ENCODE peak calls at places on chromosome 6, in five cellular contexts. One of them, this sample, is unnamed.

GRCh38 chr6:3280866-3281465 is 22.2 kb downstream of the PSMG4 start:
- DNase-seq in heart left ventricle: no peak
- DNase-seq in B cell: no peak
- DNase-seq in upper lobe of left lung: peak; percentile 9
- DNase-seq in OCI-LY7: no peak
- DNase-seq in this sample: no peak

GRCh38 chr6:119119989-119120388 is 41.5 kb upstream of the FAM184A start:
- DNase-seq in heart left ventricle: no peak
- DNase-seq in B cell: no peak
- DNase-seq in upper lobe of left lung: no peak
- DNase-seq in OCI-LY7: no peak
- DNase-seq in this sample: no peak

GRCh38 chr6:10080561-10080960 is 334.3 kb downstream of the TFAP2A start:
- DNase-seq in heart left ventricle: no peak
- DNase-seq in B cell: no peak
- DNase-seq in upper lobe of left lung: no peak
- DNase-seq in OCI-LY7: no peak
- DNase-seq in this sample: no peak

GRCh38 chr6:101163611-101164010 is 229.9 kb upstream of the GRIK2 start:
- DNase-seq in heart left ventricle: no peak
- DNase-seq in B cell: no peak
- DNase-seq in upper lobe of left lung: no peak
- DNase-seq in OCI-LY7: no peak
- DNase-seq in this sample: no peak

GRCh38 chr6:158622545-158623190 is 21.9 kb downstream of the DYNLT1 start:
- DNase-seq in heart left ventricle: no peak
- DNase-seq in B cell: no peak
- DNase-seq in upper lobe of left lung: no peak
- DNase-seq in OCI-LY7: no peak
- DNase-seq in this sample: no peak

GRCh38 chr6:38142178-38142902 is 322.8 kb downstream of the ZFAND3 start:
- DNase-seq in heart left ventricle: no peak
- DNase-seq in B cell: no peak
- DNase-seq in upper lobe of left lung: no peak
- DNase-seq in OCI-LY7: no peak
- DNase-seq in this sample: no peak

GRCh38 chr6:148342146-148343027 is at the start of gene SASH1:
- DNase-seq in heart left ventricle: peak; percentile 73
- DNase-seq in B cell: no peak
- DNase-seq in upper lobe of left lung: peak; percentile 63
- DNase-seq in OCI-LY7: no peak
- DNase-seq in this sample: peak; percentile 63

GRCh38 chr6:133083248-133083967 is 157.7 kb upstream of the EYA4 start:
- DNase-seq in heart left ventricle: no peak
- DNase-seq in B cell: no peak
- DNase-seq in upper lobe of left lung: no peak
- DNase-seq in OCI-LY7: no peak
- DNase-seq in this sample: no peak

GRCh38 chr6:45375449-45375848 is 2.3 kb downstream of the SUPT3H start:
- DNase-seq in heart left ventricle: no peak
- DNase-seq in B cell: no peak
- DNase-seq in upper lobe of left lung: no peak
- DNase-seq in OCI-LY7: no peak
- DNase-seq in this sample: no peak

GRCh38 chr6:118537579-118537978 is 10.5 kb upstream of the PLN start:
- DNase-seq in heart left ventricle: no peak
- DNase-seq in B cell: no peak
- DNase-seq in upper lobe of left lung: no peak
- DNase-seq in OCI-LY7: no peak
- DNase-seq in this sample: no peak

GRCh38 chr6:89501239-89501638 is 68.3 kb downstream of the ANKRD6 start:
- DNase-seq in heart left ventricle: no peak
- DNase-seq in B cell: no peak
- DNase-seq in upper lobe of left lung: no peak
- DNase-seq in OCI-LY7: no peak
- DNase-seq in this sample: no peak

GRCh38 chr6:148747493-148748160 is 797 bp downstream of the UST start:
- DNase-seq in heart left ventricle: peak; percentile 29
- DNase-seq in B cell: peak; percentile 79
- DNase-seq in upper lobe of left lung: peak; percentile 64
- DNase-seq in OCI-LY7: peak; percentile 65
- DNase-seq in this sample: peak; percentile 32

GRCh38 chr6:84688187-84688878 is 76.1 kb downstream of the TBX18 start:
- DNase-seq in heart left ventricle: no peak
- DNase-seq in B cell: no peak
- DNase-seq in upper lobe of left lung: no peak
- DNase-seq in OCI-LY7: no peak
- DNase-seq in this sample: no peak

GRCh38 chr6:142482249-142482648 is 180.4 kb downstream of the ADGRG6 start:
- DNase-seq in heart left ventricle: no peak
- DNase-seq in B cell: no peak
- DNase-seq in upper lobe of left lung: no peak
- DNase-seq in OCI-LY7: no peak
- DNase-seq in this sample: no peak

GRCh38 chr6:79947191-79948173 is at the start of gene ELOVL4:
- DNase-seq in heart left ventricle: peak; percentile 52
- DNase-seq in B cell: peak; percentile 38
- DNase-seq in upper lobe of left lung: no peak
- DNase-seq in OCI-LY7: no peak
- DNase-seq in this sample: peak; percentile 56

GRCh38 chr6:45533394-45533793 is 155.7 kb upstream of the SUPT3H start:
- DNase-seq in heart left ventricle: no peak
- DNase-seq in B cell: no peak
- DNase-seq in upper lobe of left lung: no peak
- DNase-seq in OCI-LY7: no peak
- DNase-seq in this sample: no peak

GRCh38 chr6:25302677-25303128 is 23.5 kb downstream of the CARMIL1 start:
- DNase-seq in heart left ventricle: no peak
- DNase-seq in B cell: no peak
- DNase-seq in upper lobe of left lung: no peak
- DNase-seq in OCI-LY7: no peak
- DNase-seq in this sample: peak; percentile 14

GRCh38 chr6:144151010-144151727 is 852 bp downstream of the STX11 start:
- DNase-seq in heart left ventricle: no peak
- DNase-seq in B cell: peak; percentile 40
- DNase-seq in upper lobe of left lung: peak; percentile 66
- DNase-seq in OCI-LY7: peak; percentile 5
- DNase-seq in this sample: no peak

GRCh38 chr6:44494011-44494501 is 106.5 kb downstream of the CDC5L start:
- DNase-seq in heart left ventricle: no peak
- DNase-seq in B cell: no peak
- DNase-seq in upper lobe of left lung: peak; percentile 13
- DNase-seq in OCI-LY7: no peak
- DNase-seq in this sample: no peak

GRCh38 chr6:43972915-43973304 is 154.3 kb downstream of the MRPL14 start:
- DNase-seq in heart left ventricle: peak; percentile 93
- DNase-seq in B cell: no peak
- DNase-seq in upper lobe of left lung: peak; percentile 71
- DNase-seq in OCI-LY7: no peak
- DNase-seq in this sample: no peak

GRCh38 chr6:165245287-165245686 is 64.1 kb downstream of the C6orf118 start:
- DNase-seq in heart left ventricle: no peak
- DNase-seq in B cell: no peak
- DNase-seq in upper lobe of left lung: no peak
- DNase-seq in OCI-LY7: peak; percentile 1
- DNase-seq in this sample: no peak

DNA sequence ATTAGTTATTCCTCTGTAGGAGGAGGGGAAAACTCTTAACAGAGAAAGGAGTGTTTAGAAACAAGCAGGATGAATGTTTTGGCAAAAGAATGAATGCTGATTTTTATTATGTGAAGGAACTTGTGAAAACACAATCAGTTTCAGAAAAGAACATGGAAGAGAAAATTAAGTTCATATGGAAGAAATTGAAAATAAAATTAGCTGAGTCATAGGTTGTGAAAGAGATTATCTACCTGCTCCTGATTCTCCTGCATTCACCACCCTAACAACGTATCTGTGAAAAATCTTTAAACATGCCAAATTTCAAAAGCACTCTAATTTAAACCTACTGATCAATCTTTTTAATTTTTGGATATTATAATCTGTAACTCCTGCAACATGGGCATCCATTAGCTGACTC is 227.3 kb upstream of the RSPO3 start:
- DNase-seq in heart left ventricle: no peak
- DNase-seq in B cell: no peak
- DNase-seq in upper lobe of left lung: no peak
- DNase-seq in OCI-LY7: no peak
- DNase-seq in this sample: no peak
- TF ChIP-seq CTCF in heart left ventricle: no peak
- TF ChIP-seq CTCF in B cell: no peak
- TF ChIP-seq CTCF in upper lobe of left lung: no peak
- TF ChIP-seq CTCF in OCI-LY7: no peak
- TF ChIP-seq CTCF in this sample: no peak

GRCh38 chr6:1608222-1608975 is 1.3 kb upstream of the FOXC1 start:
- DNase-seq in heart left ventricle: no peak
- DNase-seq in B cell: no peak
- DNase-seq in upper lobe of left lung: no peak
- DNase-seq in OCI-LY7: no peak
- DNase-seq in this sample: no peak
- TF ChIP-seq CTCF in heart left ventricle: no peak
- TF ChIP-seq CTCF in B cell: no peak
- TF ChIP-seq CTCF in upper lobe of left lung: no peak
- TF ChIP-seq CTCF in OCI-LY7: no peak
- TF ChIP-seq CTCF in this sample: no peak

DNA sequence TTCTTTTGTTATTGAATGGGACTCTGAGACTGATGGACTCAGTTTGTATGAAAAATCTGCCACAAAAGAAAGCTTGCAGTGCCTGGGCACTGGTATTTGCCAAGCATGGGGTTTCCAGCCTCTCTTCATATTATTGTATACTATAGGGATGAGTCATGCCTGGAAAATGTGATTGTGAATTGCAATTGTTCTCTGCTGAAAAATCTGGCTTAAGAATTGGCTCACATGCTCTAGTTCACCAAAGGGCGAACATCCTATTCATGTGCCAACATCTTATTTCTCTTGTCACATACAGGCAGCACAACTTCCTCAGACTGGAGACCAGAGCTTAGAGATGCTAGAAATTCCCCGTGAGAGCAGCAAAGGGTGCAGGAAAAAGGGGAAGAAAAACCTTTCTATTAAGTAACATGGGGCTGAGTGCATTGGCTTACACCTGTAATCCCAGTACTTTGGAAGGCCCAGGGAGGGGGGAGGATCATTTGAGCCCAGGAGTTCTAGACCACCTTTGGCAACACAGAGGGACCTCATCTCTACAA is 103.6 kb upstream of the KCNK16 start:
- DNase-seq in heart left ventricle: no peak
- DNase-seq in B cell: no peak
- DNase-seq in upper lobe of left lung: no peak
- DNase-seq in OCI-LY7: no peak
- DNase-seq in this sample: no peak
- TF ChIP-seq CTCF in heart left ventricle: no peak
- TF ChIP-seq CTCF in B cell: no peak
- TF ChIP-seq CTCF in upper lobe of left lung: no peak
- TF ChIP-seq CTCF in OCI-LY7: no peak
- TF ChIP-seq CTCF in this sample: no peak

DNA sequence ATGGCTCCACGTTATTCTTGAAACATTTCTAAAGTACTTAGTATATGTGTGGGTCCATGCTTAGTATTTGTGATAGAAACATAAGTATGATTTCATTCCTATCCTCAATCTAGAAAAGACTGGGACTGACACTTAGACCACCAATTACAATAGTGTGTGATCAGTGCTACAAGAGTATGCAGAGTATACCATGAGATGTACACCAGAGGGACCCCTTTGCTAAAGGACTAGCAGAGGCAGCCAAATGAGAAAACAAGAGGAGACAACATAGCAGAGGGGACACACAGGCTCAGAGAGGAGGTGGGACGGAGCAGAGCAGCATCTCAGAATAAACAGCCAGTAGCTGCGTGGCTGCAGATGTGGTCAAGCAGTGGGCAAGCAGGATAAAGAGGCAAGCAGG is 21.0 kb downstream of the RMND1 start:
- DNase-seq in heart left ventricle: no peak
- DNase-seq in B cell: no peak
- DNase-seq in upper lobe of left lung: no peak
- DNase-seq in OCI-LY7: no peak
- DNase-seq in this sample: no peak
- TF ChIP-seq CTCF in heart left ventricle: no peak
- TF ChIP-seq CTCF in B cell: no peak
- TF ChIP-seq CTCF in upper lobe of left lung: no peak
- TF ChIP-seq CTCF in OCI-LY7: peak; percentile 30
- TF ChIP-seq CTCF in this sample: peak; percentile 20

GRCh38 chr6:75752365-75752764 is 3.3 kb downstream of the MYO6 start:
- DNase-seq in heart left ventricle: no peak
- DNase-seq in B cell: no peak
- DNase-seq in upper lobe of left lung: no peak
- DNase-seq in OCI-LY7: no peak
- DNase-seq in this sample: no peak
- TF ChIP-seq CTCF in heart left ventricle: no peak
- TF ChIP-seq CTCF in B cell: no peak
- TF ChIP-seq CTCF in upper lobe of left lung: no peak
- TF ChIP-seq CTCF in OCI-LY7: no peak
- TF ChIP-seq CTCF in this sample: no peak

GRCh38 chr6:11918021-11918738 is 93.9 kb upstream of the HIVEP1 start:
- DNase-seq in heart left ventricle: no peak
- DNase-seq in B cell: no peak
- DNase-seq in upper lobe of left lung: no peak
- DNase-seq in OCI-LY7: no peak
- DNase-seq in this sample: no peak
- TF ChIP-seq CTCF in heart left ventricle: no peak
- TF ChIP-seq CTCF in B cell: no peak
- TF ChIP-seq CTCF in upper lobe of left lung: no peak
- TF ChIP-seq CTCF in OCI-LY7: no peak
- TF ChIP-seq CTCF in this sample: no peak

GRCh38 chr6:135257641-135258405 is 76.7 kb downstream of the MYB start:
- DNase-seq in heart left ventricle: no peak
- DNase-seq in B cell: no peak
- DNase-seq in upper lobe of left lung: no peak
- DNase-seq in OCI-LY7: no peak
- DNase-seq in this sample: no peak
- TF ChIP-seq CTCF in heart left ventricle: no peak
- TF ChIP-seq CTCF in B cell: no peak
- TF ChIP-seq CTCF in upper lobe of left lung: no peak
- TF ChIP-seq CTCF in OCI-LY7: peak; percentile 67
- TF ChIP-seq CTCF in this sample: no peak

This sample was measured in progenitor cell of endocrine pancreas.